ENCODE peak calls at places on chromosome 4, in eight cellular contexts. J, M, U, A, S, B, X and O are unnamed samples.

GRCh38 chr4:26525136-26525535 is 34.9 kb upstream of the CCKAR start:
- DNase-seq in J (no peak), M (no peak), U (no peak), A (no peak), S (no peak), B (no peak), X (no peak), O (no peak)

GRCh38 chr4:99816611-99817309 is at the start of gene DAPP1:
- DNase-seq in J (peak; percentile 40), M (peak; percentile 19), U (no peak), A (no peak), S (peak; percentile 13), B (no peak), X (peak; percentile 73), O (peak; percentile 60)

GRCh38 chr4:173332963-173333657 is 1.0 kb downstream of the HMGB2 start:
- DNase-seq in J (no peak), M (no peak), U (no peak), A (no peak), S (no peak), B (no peak), X (no peak), O (no peak)

GRCh38 chr4:168632246-168632832 is 135.5 kb downstream of the PALLD start:
- DNase-seq in J (no peak), M (no peak), U (no peak), A (no peak), S (no peak), B (no peak), X (no peak), O (no peak)

GRCh38 chr4:38949416-38950051 is 81.9 kb downstream of the FAM114A1 start:
- DNase-seq in J (no peak), M (no peak), U (no peak), A (no peak), S (no peak), B (no peak), X (no peak), O (no peak)

GRCh38 chr4:55947912-55948725 is 626 bp upstream of the CEP135 start:
- DNase-seq in J (no peak), M (peak; percentile 61), U (peak; percentile 28), A (no peak), S (no peak), B (no peak), X (no peak), O (no peak)

GRCh38 chr4:143382539-143382938 is 45.9 kb downstream of the GAB1 start:
- DNase-seq in J (no peak), M (no peak), U (no peak), A (no peak), S (no peak), B (no peak), X (no peak), O (no peak)

GRCh38 chr4:68406479-68406859 is 40.8 kb upstream of the TMPRSS11E start:
- DNase-seq in J (no peak), M (no peak), U (no peak), A (no peak), S (no peak), B (no peak), X (no peak), O (no peak)

GRCh38 chr4:25991296-25991695 is 77.3 kb downstream of the SMIM20 start:
- DNase-seq in J (no peak), M (no peak), U (no peak), A (no peak), S (no peak), B (no peak), X (no peak), O (no peak)

GRCh38 chr4:184417802-184418511 is 56.4 kb downstream of the IRF2 start:
- DNase-seq in J (no peak), M (peak; percentile 51), U (peak; percentile 51), A (peak; percentile 88), S (no peak), B (no peak), X (no peak), O (no peak)

GRCh38 chr4:866761-867390 is 40.9 kb upstream of the CPLX1 start:
- DNase-seq in J (no peak), M (no peak), U (no peak), A (no peak), S (no peak), B (no peak), X (no peak), O (no peak)

GRCh38 chr4:6942238-6942800 is 32.7 kb downstream of the TBC1D14 start:
- DNase-seq in J (peak; percentile 39), M (peak; percentile 87), U (peak; percentile 32), A (no peak), S (no peak), B (no peak), X (no peak), O (no peak)
- H3K27ac ChIP-seq in J (peak overlapping the region; percentile 85), M (peak overlapping the region; percentile 93), U (peak overlapping the region; percentile 80), A (peak overlapping the region; percentile 63), S (peak overlapping the region; percentile 21), B (no peak overlapping the region), X (peak overlapping the region; percentile 81), O (peak overlapping the region; percentile 25)

DNA sequence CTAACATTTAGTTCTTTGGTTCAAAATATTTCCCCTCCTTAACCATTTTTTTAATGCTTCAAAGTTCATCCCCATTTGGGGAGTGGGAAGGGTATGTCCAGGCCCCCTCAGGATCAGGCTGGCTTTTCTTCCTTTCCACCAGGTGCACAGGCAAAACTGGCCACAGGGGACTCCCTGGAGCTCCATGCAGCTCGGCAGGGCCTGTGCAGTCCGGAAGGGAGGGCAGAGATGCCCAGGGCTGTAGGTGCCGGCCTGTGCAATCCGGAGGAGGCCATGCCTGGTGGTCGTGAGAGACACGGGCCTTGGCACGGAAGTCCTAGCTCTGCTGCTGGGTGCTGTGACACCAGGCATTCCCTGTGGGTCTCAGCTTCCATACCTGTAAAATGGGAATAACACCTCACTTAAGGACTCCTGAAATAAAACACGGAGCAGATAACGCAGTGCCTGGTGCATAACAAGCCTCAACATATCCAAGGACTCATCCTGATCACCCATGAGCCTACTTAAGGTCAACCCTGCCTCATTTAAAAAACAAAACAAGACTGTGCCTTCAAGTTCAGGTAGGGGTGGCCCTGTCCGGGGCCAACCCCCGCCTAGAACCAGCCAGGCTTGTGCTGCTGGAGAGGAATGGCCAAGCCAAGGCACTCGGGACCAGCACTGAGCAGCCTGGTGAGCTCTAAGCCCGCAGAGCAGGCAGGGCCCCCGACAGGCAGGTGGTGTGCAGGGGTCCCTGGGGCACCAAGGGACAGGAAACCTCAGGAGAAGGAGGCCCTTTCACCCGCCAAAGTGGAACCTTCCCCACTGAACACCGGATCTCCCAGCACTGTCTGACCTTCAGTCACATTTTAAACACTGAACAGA is 21.2 kb upstream of the CYP4V2 start:
- DNase-seq in J (no peak), M (peak; percentile 3), U (no peak), A (no peak), S (no peak), B (no peak), X (no peak), O (no peak)
- TF ChIP-seq CTCF in J (no peak), M (no peak), U (no peak), A (no peak), S (no peak), B (peak; percentile 11), X (no peak), O (no peak)

DNA sequence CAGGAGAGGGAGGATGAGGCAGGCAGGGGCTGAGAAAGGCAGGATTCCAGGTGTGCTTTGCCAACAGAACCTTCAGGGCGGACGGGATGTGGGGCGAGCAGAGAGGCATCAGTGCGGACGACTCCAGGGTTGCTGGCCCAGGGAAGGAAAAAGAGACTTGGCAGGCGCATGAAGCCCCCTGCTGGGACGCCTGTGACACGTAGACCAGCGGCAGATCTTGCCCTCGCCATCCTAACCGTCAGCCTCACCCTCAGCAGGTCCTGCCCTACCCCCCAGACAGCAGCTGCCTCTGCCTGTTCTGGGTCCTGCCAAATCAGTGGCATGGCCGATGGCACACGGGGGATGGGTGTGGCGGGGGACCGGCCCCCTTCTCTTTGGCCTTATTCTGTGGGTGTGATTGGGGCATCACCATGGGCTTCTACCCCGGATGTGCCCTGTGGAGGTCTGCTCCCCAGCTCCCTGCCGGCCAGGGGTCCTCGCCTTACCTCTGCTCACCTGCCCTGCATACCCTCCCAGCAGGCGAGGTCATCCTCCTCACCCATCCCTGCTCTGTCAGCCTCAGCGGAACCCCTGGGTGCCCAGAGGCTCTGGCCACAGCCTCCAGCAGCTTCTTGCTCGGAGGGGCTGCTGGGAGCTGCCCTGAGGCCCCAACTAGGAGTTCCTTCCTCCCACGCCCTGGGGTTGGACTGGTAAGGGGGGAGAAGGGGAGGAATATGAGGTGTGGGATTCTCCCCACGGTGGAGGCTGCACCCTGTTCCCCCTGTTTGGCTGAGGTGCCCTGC is 2.9 kb upstream of the SH3BP2 start:
- DNase-seq in J (no peak), M (peak; percentile 3), U (no peak), A (no peak), S (no peak), B (no peak), X (peak; percentile 58), O (peak; percentile 21)
- H3K4me1 ChIP-seq in J (peaks cover 2% of the 10 kb centered on the region), M (peaks cover 15% of the 10 kb centered on the region), U (peaks cover 30% of the 10 kb centered on the region), A (peaks cover 8% of the 10 kb centered on the region), S (peaks cover 28% of the 10 kb centered on the region), B (peaks cover 24% of the 10 kb centered on the region), X (peaks cover 34% of the 10 kb centered on the region), O (peaks cover 29% of the 10 kb centered on the region)

GRCh38 chr4:47525154-47525819 is 40.2 kb downstream of the ATP10D start:
- DNase-seq in J (no peak), M (peak; percentile 11), U (peak; percentile 21), A (no peak), S (no peak), B (no peak), X (no peak), O (no peak)
- H3K27ac ChIP-seq in J (no peak overlapping the region), M (no peak overlapping the region), U (no peak overlapping the region), A (no peak overlapping the region), S (no peak overlapping the region), B (no peak overlapping the region), X (peak overlapping the region; percentile 57), O (peak overlapping the region; percentile 38)